ENCODE peak calls at places on chromosomes 16 and 17, in four cellular contexts. K is IMR-90, U is HepG2, Z is K562. L is an unnamed sample.

GRCh38 chr17:67443931-67444597 is 67.0 kb downstream of the PITPNC1 start:
- DNase-seq in U (no peak), K (peak), Z (no peak), L (no peak)

GRCh38 chr17:4968916-4969550 is 1.4 kb upstream of the SPAG7 start:
- DNase-seq in U (no peak), Z (no peak), K (peak), L (peak)

GRCh38 chr17:28878981-28879380 is 18.6 kb downstream of the FLOT2 start:
- DNase-seq in U (peak), K (peak), Z (peak), L (peak)

GRCh38 chr16:70687172-70687531 is 1.3 kb upstream of the MTSS2 start:
- DNase-seq in K (no peak), U (no peak), Z (no peak), L (no peak)

GRCh38 chr16:48203974-48204824 is 39.9 kb upstream of the LONP2 start:
- DNase-seq in K (no peak), Z (no peak), U (peak), L (peak)

GRCh38 chr17:76502326-76503211 is 1.3 kb upstream of the RHBDF2 start:
- DNase-seq in K (no peak), Z (no peak), U (no peak), L (no peak)

GRCh38 chr16:64846966-64847365 is 274.9 kb downstream of the CDH11 start:
- DNase-seq in Z (no peak), K (no peak), U (no peak), L (no peak)

GRCh38 chr16:7236824-7237410 is 95.7 kb upstream of the RBFOX1 start:
- DNase-seq in U (no peak), Z (no peak), K (no peak), L (no peak)

GRCh38 chr17:48970224-48970623 is 1.8 kb upstream of the GIP start:
- DNase-seq in Z (peak), U (no peak), K (no peak), L (peak)

GRCh38 chr16:27749547-27749875 is 199.6 kb downstream of the KATNIP start:
- DNase-seq in K (no peak), U (no peak), Z (no peak), L (no peak)

GRCh38 chr16:1917665-1918111 is 527 bp downstream of the HS3ST6 start:
- DNase-seq in Z (no peak), K (no peak), U (no peak), L (no peak)

GRCh38 chr17:56594528-56595418 is 1.3 kb downstream of the NOG start:
- DNase-seq in K (peak), Z (no peak), U (no peak), L (peak)

GRCh38 chr16:30352488-30353401 is 2.4 kb downstream of the CD2BP2 start:
- DNase-seq in Z (peak), K (no peak), U (peak), L (no peak)

GRCh38 chr17:63126607-63127006 is 160.6 kb downstream of the TANC2 start:
- DNase-seq in K (peak), U (no peak), Z (no peak), L (no peak)

GRCh38 chr17:30160419-30161172 is 44.0 kb downstream of the NSRP1 start:
- DNase-seq in Z (no peak), K (peak), U (no peak), L (no peak)

GRCh38 chr17:77875051-77875780 is 83.3 kb upstream of the TNRC6C start:
- DNase-seq in U (no peak), Z (no peak), K (peak), L (no peak)

GRCh38 chr17:77546772-77547201 is 406.0 kb downstream of the SEC14L1 start:
- DNase-seq in U (no peak), Z (peak), K (no peak), L (no peak)

GRCh38 chr17:20987511-20987910 is 55.3 kb downstream of the USP22 start:
- DNase-seq in K (no peak), Z (no peak), U (no peak), L (no peak)

GRCh38 chr17:42389135-42389417 is 834 bp upstream of the STAT3 start:
- DNase-seq in Z (no peak), U (no peak), K (no peak), L (no peak)

GRCh38 chr16:80198995-80199299 is 341.8 kb upstream of the DYNLRB2 start:
- DNase-seq in K (peak), Z (no peak), U (no peak), L (no peak)

GRCh38 chr16:80200079-80200478 is 340.7 kb upstream of the DYNLRB2 start:
- DNase-seq in K (no peak), U (no peak), Z (no peak), L (peak)

GRCh38 chr16:80197790-80198201 is 343.0 kb upstream of the DYNLRB2 start:
- DNase-seq in U (peak), K (peak), Z (no peak), L (peak)

GRCh38 chr16:80199614-80200013 is 341.2 kb upstream of the DYNLRB2 start:
- DNase-seq in K (no peak), Z (no peak), U (no peak), L (no peak)

DNA sequence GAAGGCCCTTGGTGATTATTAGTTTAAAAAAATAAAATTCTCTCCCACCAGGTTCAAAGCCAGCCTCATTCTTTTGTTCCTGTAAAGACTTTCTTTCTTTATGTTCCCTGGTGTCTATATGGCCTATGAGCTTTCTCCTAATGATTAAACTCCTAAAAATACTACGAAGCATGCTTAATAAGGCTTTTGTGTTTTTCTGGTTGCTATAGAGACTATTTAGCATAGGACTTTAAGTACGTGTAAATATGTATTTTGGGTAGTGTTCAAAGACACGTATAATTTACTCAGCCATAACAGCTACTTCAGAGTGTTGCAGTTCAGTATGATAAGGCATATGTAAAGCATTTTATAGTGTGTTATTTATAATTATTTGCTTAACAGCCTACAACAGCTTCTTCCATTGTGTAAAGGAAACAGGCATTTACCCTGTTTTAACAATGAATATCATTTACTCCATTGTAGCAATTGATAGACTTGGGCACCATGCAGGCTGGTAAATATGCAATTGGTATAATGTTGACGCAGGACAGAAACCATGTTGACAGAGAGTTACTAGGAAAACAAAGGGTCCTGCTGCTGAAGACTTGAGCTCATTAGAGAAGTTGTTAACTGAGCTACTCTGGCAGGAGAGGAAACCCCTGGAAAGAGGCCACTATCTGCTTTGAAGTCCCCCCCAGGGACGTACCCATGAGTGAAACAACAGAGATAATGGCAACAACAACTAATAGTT is 342.4 kb upstream of the DYNLRB2 start:
- DNase-seq in U (peak), Z (no peak), K (peak), L (no peak)
- TF ChIP-seq MAZ in U (no peak), Z (no peak), K (no peak), L (no peak)

GRCh38 chr17:1769826-1770477 is 8.1 kb downstream of the SERPINF1 start:
- DNase-seq in U (peak), Z (no peak), K (no peak), L (peak)

GRCh38 chr17:1773755-1774181 is 11.9 kb downstream of the SERPINF1 start:
- DNase-seq in K (no peak), Z (peak), U (no peak), L (no peak)

GRCh38 chr17:1776857-1777256 is 15.0 kb downstream of the SERPINF1 start:
- DNase-seq in K (no peak), Z (no peak), U (no peak), L (no peak)

GRCh38 chr17:1776328-1776727 is 14.5 kb downstream of the SERPINF1 start:
- DNase-seq in U (no peak), K (no peak), Z (no peak), L (no peak)

DNA sequence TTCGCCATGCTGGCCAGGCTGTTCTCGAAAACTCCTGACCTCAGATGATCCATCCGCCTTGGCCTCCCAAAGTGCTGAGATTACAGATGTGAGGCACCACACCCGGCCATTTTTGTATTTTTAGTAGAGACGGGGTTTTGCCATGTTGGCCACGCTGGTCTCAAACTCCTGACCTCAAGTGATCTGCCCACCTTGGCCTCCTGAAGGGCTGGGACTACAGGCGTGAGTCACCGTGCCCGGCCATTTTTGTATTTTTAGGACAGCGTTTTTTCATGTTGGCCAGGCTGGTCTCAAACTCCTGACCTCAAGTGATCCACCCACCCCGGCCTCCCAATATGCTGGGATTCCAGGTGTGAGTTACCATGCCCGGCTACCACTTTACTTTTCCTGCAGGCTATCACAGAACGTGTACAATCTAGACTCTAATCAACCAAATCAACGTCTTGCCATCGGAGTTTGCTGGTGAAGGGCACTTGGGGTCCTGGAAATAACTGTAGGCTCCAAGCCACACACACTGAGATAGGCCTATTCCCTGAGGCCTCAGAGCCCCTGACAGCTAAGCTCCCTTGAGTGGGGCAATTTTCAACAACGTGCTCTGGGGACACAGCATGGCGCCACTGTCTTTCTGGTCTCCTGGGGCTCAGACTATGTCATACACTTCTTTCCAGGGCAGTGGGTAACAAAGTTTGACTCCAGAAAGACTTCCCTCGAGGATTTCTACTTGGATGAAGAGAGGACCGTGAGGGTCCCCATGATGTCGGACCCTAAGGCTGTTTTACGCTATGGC is 12.7 kb downstream of the SERPINF1 start:
- DNase-seq in U (no peak), K (no peak), Z (no peak), L (no peak)
- H3K27ac ChIP-seq in U (no peak), K (no peak), Z (no peak), L (no peak)

DNA sequence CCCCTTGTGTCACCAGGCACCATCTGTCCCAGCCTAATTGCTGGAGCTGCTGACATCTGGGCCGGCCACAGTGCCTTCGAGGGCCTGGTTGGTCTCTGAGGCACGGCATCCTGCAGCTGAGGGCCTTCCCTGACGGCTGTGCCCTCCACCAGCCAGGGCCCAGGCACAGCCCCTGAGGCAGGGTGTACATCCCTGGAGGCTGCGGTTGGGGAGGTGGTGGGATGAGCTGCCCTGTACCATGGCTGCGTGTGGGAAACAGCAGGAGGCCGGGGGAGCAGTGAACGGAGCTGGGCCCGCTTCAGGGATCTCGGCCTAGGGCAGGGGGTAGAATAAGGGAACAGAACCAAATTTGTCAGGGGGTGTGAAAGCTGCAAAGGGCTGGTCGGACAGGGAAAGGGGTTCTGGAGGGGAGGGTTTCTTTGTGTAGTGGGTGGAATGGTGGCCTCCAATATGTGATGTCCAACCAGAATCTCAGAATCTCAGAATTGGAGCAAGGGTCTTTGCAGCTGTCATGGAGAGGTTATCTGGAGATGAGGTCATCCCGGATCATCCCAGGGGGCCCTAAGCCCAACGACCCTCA is 10.0 kb upstream of the SLC38A10 start:
- DNase-seq in Z (no peak), U (no peak), K (no peak), L (no peak)
- TF ChIP-seq MAFK in Z (no peak), U (no peak), K (no peak), L (no peak)

DNA sequence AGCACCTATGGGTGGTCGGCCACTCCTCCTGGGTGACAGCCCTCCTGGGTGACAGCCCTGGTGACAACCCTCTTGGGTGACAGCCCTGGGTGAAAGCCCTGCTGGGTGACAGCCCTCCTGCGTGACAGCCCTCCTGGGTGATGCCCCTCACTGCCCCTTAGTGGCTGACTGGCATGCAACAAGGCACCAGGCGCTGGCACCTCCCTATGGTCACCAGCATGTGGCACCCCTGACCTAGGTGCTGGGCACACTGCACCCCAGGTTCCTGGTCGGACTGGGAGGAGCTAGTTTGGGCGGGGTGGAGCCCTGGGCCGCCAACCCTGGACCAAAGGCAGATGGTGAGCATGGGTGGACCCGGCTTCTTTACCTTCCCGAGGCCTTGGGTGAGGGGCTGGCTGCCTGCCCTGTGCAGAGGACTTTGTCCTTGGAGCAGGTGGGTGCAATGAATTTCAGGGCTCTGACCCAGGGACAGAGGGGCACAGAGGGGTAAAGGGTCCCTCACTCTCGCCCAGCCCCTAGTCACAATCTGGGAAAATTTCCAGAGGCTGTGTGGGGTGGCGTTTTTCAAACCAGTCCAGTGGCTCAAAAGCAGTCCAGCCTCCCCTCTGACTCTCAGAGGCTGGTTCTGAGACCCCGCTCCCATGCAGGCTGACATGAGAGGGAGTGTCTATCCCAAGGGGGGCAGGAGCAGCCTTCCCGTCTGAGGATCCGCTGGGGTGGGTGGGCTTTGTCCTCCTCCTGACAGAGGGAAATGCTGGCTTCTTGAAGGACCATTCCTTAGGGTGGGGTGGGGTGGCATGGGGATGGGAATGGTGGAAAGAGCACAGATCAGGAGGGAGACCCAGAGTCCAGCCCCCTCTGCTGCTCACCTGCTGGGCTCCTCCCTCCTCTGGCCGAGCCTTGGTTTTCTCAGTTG is 25.9 kb upstream of the TNFRSF13B start:
- DNase-seq in U (no peak), Z (no peak), K (no peak), L (peak)
- TF ChIP-seq MAZ in U (no peak), Z (no peak), K (no peak), L (no peak)

GRCh38 chr16:77273-77806 is 685 bp upstream of the MPG start:
- DNase-seq in K (peak), Z (no peak), U (peak), L (peak)
- H3K27ac ChIP-seq in K (peak), Z (peak), U (peak), L (peak)

DNA sequence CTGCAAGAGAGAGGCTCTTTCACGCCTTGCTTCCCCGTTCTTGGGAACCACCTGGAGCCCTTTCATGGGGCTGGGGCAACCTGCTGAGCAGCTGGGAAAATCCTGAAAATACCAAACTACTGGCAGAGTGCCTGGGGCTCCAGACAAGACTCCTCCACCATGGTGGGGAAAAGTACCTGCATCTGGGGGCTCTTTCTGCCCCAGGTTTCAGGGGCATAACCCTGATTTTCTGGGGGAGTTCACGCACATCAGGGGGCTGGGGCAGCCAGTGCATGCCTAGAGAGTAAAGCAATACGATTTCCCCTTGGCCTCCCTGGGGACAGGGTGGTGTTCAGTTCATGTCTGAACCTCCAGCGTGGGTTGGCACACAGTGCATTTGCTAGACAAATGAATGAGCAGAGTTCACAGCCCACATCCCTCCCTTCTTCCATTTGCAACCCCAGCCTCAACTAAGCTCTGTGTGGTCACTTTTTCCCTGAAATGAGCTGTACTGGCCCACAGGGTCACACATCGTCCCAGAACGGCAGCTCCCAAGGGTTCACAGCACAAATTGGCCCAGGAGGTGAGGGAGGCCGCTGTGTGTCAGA is 5.2 kb upstream of the CDC42EP4 start:
- DNase-seq in Z (no peak), U (no peak), K (no peak), L (no peak)
- TF ChIP-seq MAFK in Z (no peak), U (no peak), K (no peak), L (no peak)

DNA sequence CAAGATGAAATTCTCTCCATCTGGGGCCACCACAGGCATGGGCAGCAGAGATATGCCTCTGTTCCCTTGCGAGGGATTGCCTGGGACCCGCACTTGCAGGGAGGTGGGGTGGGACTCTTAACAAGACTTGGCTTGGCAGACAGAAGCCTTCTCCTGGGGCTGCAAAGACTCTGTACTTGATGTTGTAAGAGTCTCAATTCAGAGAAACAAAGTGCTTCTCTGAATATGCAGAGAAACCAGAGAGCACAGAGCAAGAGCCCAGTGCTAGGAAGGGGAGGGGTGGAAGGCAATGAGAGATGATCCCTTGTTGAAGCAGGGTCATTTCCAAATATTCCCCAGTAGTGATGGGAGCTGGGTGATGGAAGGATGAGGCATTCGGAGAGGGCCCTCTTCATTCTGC is 2.2 kb downstream of the MMP28 start:
- DNase-seq in Z (no peak), K (no peak), U (no peak), L (no peak)
- TF ChIP-seq MAZ in Z (no peak), K (no peak), U (no peak), L (no peak)

GRCh38 chr17:68540981-68541380 is 28.8 kb downstream of the PRKAR1A start:
- DNase-seq in K (no peak), Z (no peak), U (no peak), L (no peak)
- H3K27ac ChIP-seq in K (no peak), Z (no peak), U (no peak), L (no peak)

GRCh38 chr17:82242977-82243647 is 14.3 kb downstream of the SLC16A3 start:
- DNase-seq in K (peak), U (peak), Z (no peak), L (no peak)
- TF ChIP-seq MAFK in K (no peak), U (no peak), Z (no peak), L (no peak)

DNA sequence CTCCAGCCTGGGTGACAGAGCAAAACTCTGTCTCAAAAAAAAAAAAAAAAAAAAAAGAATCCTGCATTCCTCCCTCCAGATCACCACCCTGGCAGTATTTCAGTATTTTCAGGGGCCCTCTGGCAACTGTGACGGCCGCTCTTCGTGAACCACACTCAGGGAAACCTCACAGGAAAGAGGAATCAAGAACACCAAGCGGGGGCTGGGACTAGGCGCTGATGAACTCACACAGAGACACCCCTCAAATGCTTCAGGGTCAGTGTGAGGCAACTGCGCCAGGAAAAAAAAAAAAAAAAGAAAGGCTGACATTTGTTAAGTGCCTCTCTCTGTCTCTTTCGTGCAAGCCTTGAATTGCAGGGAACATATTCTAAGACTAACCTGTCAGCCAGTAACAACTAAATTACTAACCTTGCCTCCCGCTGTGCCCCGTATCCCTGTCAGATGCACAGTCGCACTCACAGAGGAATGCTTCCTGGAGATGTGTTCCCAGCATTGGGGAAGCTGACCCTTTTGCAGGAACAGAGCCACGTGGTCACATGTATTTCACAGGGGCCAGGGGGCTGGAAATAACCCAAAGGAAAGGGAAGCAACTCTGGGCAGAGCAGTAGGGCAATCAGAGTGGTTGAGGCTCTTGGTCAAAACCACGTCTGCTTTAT is 247.9 kb downstream of the XYLT1 start:
- DNase-seq in Z (no peak), U (no peak), K (no peak), L (no peak)
- TF ChIP-seq MAZ in Z (no peak), U (no peak), K (no peak), L (no peak)

L was measured in A549.